ENCODE peak calls at places on chromosome 14, in ten cellular contexts. G is nucleus accumbens, M is NCI-H748 treated with DMSO at 0.1 percent for 48 hours, I is NCI-H1694, H is MM.1S, P is glutamatergic neuron, S is HEK293T, J is LHCN-M2, F is mucosa of gallbladder, Z is T-cell. N is an unnamed sample.

GRCh38 chr14:89267163-89267562 is 149.9 kb downstream of the FOXN3 start:
- DNase-seq in G (no peak), P (no peak), F (no peak), S (no peak), I (no peak), J (no peak), Z (no peak), H (no peak), M (no peak), N (no peak)

GRCh38 chr14:42469637-42470426 is 863.2 kb downstream of the LRFN5 start:
- DNase-seq in M (no peak), Z (no peak), G (no peak), H (peak; percentile 52), J (peak; percentile 0), S (no peak), P (no peak), F (no peak), I (no peak), N (no peak)

GRCh38 chr14:88023658-88024187 is 18.8 kb downstream of the GPR65 start:
- DNase-seq in S (no peak), P (no peak), H (no peak), M (no peak), Z (no peak), G (no peak), I (no peak), F (no peak), J (no peak), N (no peak)

GRCh38 chr14:71328183-71328582 is 420.9 kb downstream of the PCNX1 start:
- DNase-seq in M (no peak), S (no peak), H (no peak), Z (no peak), P (no peak), J (no peak), F (no peak), G (no peak), I (no peak), N (no peak)

GRCh38 chr14:61145903-61146411 is 135.2 kb downstream of the TMEM30B start:
- DNase-seq in G (no peak), P (no peak), I (no peak), S (no peak), H (no peak), F (no peak), Z (no peak), M (peak; percentile 93), J (peak; percentile 84), N (no peak)

GRCh38 chr14:104638927-104639450 is 34.4 kb upstream of the TMEM179 start:
- DNase-seq in J (no peak), S (no peak), Z (no peak), H (no peak), G (no peak), M (no peak), I (no peak), F (no peak), P (no peak), N (no peak)

GRCh38 chr14:28673056-28673455 is 93.5 kb upstream of the FOXG1 start:
- DNase-seq in H (no peak), I (no peak), M (no peak), J (peak; percentile 46), G (no peak), P (no peak), S (no peak), F (no peak), Z (no peak), N (no peak)

GRCh38 chr14:65321370-65321875 is 91.1 kb upstream of the FUT8 start:
- DNase-seq in F (no peak), I (no peak), P (no peak), M (no peak), J (no peak), H (no peak), Z (no peak), S (no peak), G (no peak), N (no peak)

GRCh38 chr14:93975791-93976476 is 436 bp downstream of the ASB2 start:
- DNase-seq in G (no peak), S (no peak), Z (no peak), I (no peak), F (no peak), P (no peak), M (no peak), J (no peak), H (peak; percentile 77), N (peak; percentile 53)

GRCh38 chr14:53663709-53664108 is 292.9 kb downstream of the BMP4 start:
- DNase-seq in I (peak; percentile 71), Z (no peak), P (peak; percentile 56), S (peak; percentile 26), H (no peak), G (no peak), F (no peak), M (no peak), J (peak; percentile 29), N (peak; percentile 2)

GRCh38 chr14:89165189-89165809 is 251.7 kb downstream of the FOXN3 start:
- DNase-seq in S (no peak), P (no peak), M (no peak), F (no peak), G (no peak), J (no peak), H (peak; percentile 63), I (no peak), Z (no peak), N (peak; percentile 42)

GRCh38 chr14:95490727-95491451 is 25.6 kb downstream of the SYNE3 start:
- DNase-seq in F (peak; percentile 84), Z (no peak), P (no peak), H (no peak), S (no peak), M (no peak), J (no peak), G (no peak), I (no peak), N (peak; percentile 63)

GRCh38 chr14:104601786-104602185 is 2.8 kb downstream of the TMEM179 start:
- DNase-seq in Z (no peak), P (no peak), F (no peak), M (no peak), J (peak; percentile 31), H (no peak), I (peak; percentile 94), G (no peak), S (no peak), N (no peak)

GRCh38 chr14:28141662-28142061 is 624.9 kb upstream of the FOXG1 start:
- DNase-seq in J (no peak), M (no peak), I (no peak), H (no peak), G (no peak), P (no peak), Z (no peak), S (no peak), F (no peak), N (no peak)

GRCh38 chr14:61033024-61033423 is 52.0 kb downstream of the SLC38A6 start:
- DNase-seq in M (no peak), Z (no peak), P (no peak), G (no peak), F (no peak), J (no peak), I (no peak), S (no peak), H (no peak), N (no peak)

GRCh38 chr14:97456958-97457357 is 659.8 kb downstream of the VRK1 start:
- DNase-seq in Z (no peak), S (no peak), P (no peak), I (no peak), J (no peak), F (no peak), M (no peak), G (no peak), H (no peak), N (no peak)

GRCh38 chr14:72699852-72700257 is 194.0 kb downstream of the DPF3 start:
- DNase-seq in I (no peak), F (no peak), P (no peak), M (no peak), G (no peak), S (no peak), H (no peak), J (peak; percentile 39), Z (no peak), N (no peak)

GRCh38 chr14:54651018-54651351 is 84.1 kb downstream of the SAMD4A start:
- DNase-seq in G (no peak), I (no peak), S (no peak), P (no peak), H (no peak), J (no peak), F (no peak), Z (no peak), M (no peak), N (no peak)

GRCh38 chr14:79916281-79916680 is 295.0 kb downstream of the DIO2 start:
- DNase-seq in M (no peak), S (no peak), P (no peak), Z (no peak), F (no peak), H (no peak), G (no peak), I (no peak), J (no peak), N (no peak)

GRCh38 chr14:105312973-105313372 is 1.6 kb upstream of the PACS2 start:
- DNase-seq in P (no peak), Z (no peak), S (no peak), J (no peak), M (no peak), I (no peak), F (no peak), H (no peak), G (peak; percentile 48), N (peak; percentile 92)